ENCODE peak calls at places on chromosomes 5 and 9, in ten cellular contexts. N, P, G, T, C, A, V, M, L and I are unnamed samples.
A peak's percentile ranks its signal among the peaks of the same experiment; 100 is the strongest.

GRCh38 chr5:93274291-93274690 is 306.7 kb downstream of the NR2F1-AS1 start:
- DNase-seq in P (no peak), N (peak; percentile 52), L (peak; percentile 82), M (no peak), G (peak; percentile 82), C (no peak), V (peak; percentile 23), A (peak; percentile 35), T (peak; percentile 18), I (no peak)

GRCh38 chr5:111277061-111277460 is 52.9 kb downstream of the CAMK4 start:
- DNase-seq in C (no peak), G (no peak), V (no peak), L (peak; percentile 72), M (no peak), T (no peak), A (no peak), N (no peak), P (no peak), I (no peak)

GRCh38 chr5:80912479-80912878 is 47.7 kb upstream of the RASGRF2 start:
- DNase-seq in M (no peak), L (no peak), C (no peak), N (no peak), T (no peak), G (no peak), A (no peak), V (no peak), P (no peak), I (no peak)

GRCh38 chr5:146680846-146681585 is 165.0 kb upstream of the GPR151 start:
- DNase-seq in L (peak; percentile 31), G (no peak), A (no peak), N (peak; percentile 54), P (no peak), M (no peak), C (no peak), T (no peak), V (peak; percentile 37), I (no peak)

GRCh38 chr5:116494784-116495480 is 79.7 kb downstream of the SEMA6A start:
- DNase-seq in A (peak; percentile 18), V (no peak), P (no peak), T (no peak), N (peak; percentile 70), M (no peak), C (no peak), G (no peak), L (peak; percentile 15), I (no peak)

GRCh38 chr5:7586499-7586898 is 190.6 kb downstream of the ADCY2 start:
- DNase-seq in A (no peak), M (no peak), C (no peak), L (no peak), G (no peak), N (no peak), T (no peak), V (no peak), P (no peak), I (no peak)

GRCh38 chr9:13970018-13970417 is 343.9 kb downstream of the NFIB start:
- DNase-seq in V (no peak), L (peak; percentile 57), M (no peak), A (no peak), T (peak; percentile 30), P (no peak), C (no peak), G (peak; percentile 27), N (peak; percentile 22), I (no peak)

GRCh38 chr5:179293276-179293675 is 52.0 kb downstream of the ADAMTS2 start:
- DNase-seq in M (no peak), G (peak; percentile 45), L (peak; percentile 29), C (peak; percentile 23), N (no peak), A (no peak), P (no peak), T (peak; percentile 69), V (no peak), I (no peak)

GRCh38 chr9:130948266-130948665 is 9.2 kb upstream of the FIBCD1 start:
- DNase-seq in V (peak; percentile 88), A (no peak), N (peak; percentile 73), G (no peak), P (no peak), M (no peak), C (no peak), L (no peak), T (no peak), I (no peak)

GRCh38 chr9:35619800-35620158 is 1.6 kb upstream of the CD72 start:
- DNase-seq in G (no peak), T (no peak), A (no peak), M (no peak), L (no peak), P (no peak), V (no peak), C (no peak), N (no peak), I (no peak)

GRCh38 chr9:99411479-99412100 is 189.5 kb downstream of the SEC61B start:
- DNase-seq in G (no peak), A (peak; percentile 88), N (no peak), M (no peak), P (no peak), L (no peak), C (no peak), V (no peak), T (no peak), I (no peak)

GRCh38 chr5:38596997-38597396 is 40.6 kb upstream of the LIFR start:
- DNase-seq in P (no peak), A (no peak), V (no peak), T (no peak), G (no peak), M (no peak), N (no peak), C (no peak), L (no peak), I (no peak)

GRCh38 chr5:6492934-6493333 is 44.3 kb downstream of the UBE2QL1 start:
- DNase-seq in N (no peak), M (no peak), V (no peak), L (no peak), G (no peak), P (no peak), A (no peak), T (no peak), C (no peak), I (no peak)

GRCh38 chr9:131046581-131047202 is 37.7 kb downstream of the LAMC3 start:
- DNase-seq in L (peak; percentile 44), C (peak; percentile 45), P (peak; percentile 67), V (peak; percentile 39), T (peak; percentile 54), N (peak; percentile 58), M (no peak), A (peak; percentile 86), G (peak; percentile 68), I (no peak)

GRCh38 chr5:16894236-16895057 is 41.6 kb downstream of the MYO10 start:
- DNase-seq in A (peak; percentile 54), M (no peak), L (peak; percentile 98), G (peak; percentile 61), T (peak; percentile 80), C (no peak), V (peak; percentile 98), P (peak; percentile 62), N (peak; percentile 94), I (peak; percentile 80)

GRCh38 chr9:79889325-79889724 is 317.6 kb downstream of the TLE4 start:
- DNase-seq in A (no peak), N (no peak), V (no peak), C (no peak), T (no peak), L (no peak), G (no peak), M (no peak), P (no peak), I (no peak)

GRCh38 chr5:78533356-78533755 is 115.2 kb downstream of the LHFPL2 start:
- DNase-seq in C (no peak), M (no peak), A (no peak), G (peak; percentile 64), T (peak; percentile 61), V (no peak), P (no peak), L (no peak), N (peak; percentile 65), I (no peak)
- TF ChIP-seq CTCF in C (peak; percentile 28), M (no peak), A (peak; percentile 51), G (peak; percentile 46), T (peak; percentile 56), V (peak; percentile 41), P (no peak), L (peak; percentile 41), N (peak; percentile 57), I (peak; percentile 22)

DNA sequence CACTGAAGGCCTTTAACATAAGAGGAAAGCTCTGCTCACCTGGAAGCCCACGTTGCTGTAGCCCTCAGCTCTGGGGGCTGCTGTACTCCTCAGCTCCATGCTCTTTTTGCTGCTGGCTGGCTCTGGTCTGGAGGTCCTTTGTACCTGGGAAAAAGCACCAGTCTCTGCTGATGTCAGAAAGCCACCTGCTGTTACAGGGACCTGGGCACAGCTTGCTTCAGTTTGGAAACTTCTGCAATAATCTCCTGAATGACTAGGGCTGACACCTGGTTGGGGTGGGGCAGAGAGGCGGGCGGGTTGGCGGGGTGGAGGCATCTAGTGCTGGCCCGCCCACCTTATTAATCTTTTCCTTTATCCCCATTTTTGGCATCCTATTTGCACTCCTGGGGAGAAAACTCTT is at the start of gene SLC28A3:
- DNase-seq in V (peak; percentile 39), P (peak; percentile 29), C (no peak), L (no peak), A (no peak), G (no peak), T (no peak), N (peak; percentile 66), M (no peak), I (no peak)
- H3K4me3 ChIP-seq in V (no peak within 1 kb of the TSS), P (no peak within 1 kb of the TSS), C (no peak within 1 kb of the TSS), L (no peak within 1 kb of the TSS), A (no peak within 1 kb of the TSS), G (no peak within 1 kb of the TSS), T (no peak within 1 kb of the TSS), N (peak within 1 kb of the TSS; percentile 43), M (peak within 1 kb of the TSS; percentile 52), I (no peak within 1 kb of the TSS)

GRCh38 chr5:99715921-99716320 is 787.1 kb upstream of the CHD1 start:
- DNase-seq in L (no peak), T (no peak), P (no peak), M (no peak), N (no peak), C (no peak), V (no peak), A (no peak), G (no peak), I (no peak)
- TF ChIP-seq CTCF in L (no peak), T (no peak), P (no peak), M (no peak), N (no peak), C (no peak), V (no peak), A (no peak), G (no peak), I (no peak)

DNA sequence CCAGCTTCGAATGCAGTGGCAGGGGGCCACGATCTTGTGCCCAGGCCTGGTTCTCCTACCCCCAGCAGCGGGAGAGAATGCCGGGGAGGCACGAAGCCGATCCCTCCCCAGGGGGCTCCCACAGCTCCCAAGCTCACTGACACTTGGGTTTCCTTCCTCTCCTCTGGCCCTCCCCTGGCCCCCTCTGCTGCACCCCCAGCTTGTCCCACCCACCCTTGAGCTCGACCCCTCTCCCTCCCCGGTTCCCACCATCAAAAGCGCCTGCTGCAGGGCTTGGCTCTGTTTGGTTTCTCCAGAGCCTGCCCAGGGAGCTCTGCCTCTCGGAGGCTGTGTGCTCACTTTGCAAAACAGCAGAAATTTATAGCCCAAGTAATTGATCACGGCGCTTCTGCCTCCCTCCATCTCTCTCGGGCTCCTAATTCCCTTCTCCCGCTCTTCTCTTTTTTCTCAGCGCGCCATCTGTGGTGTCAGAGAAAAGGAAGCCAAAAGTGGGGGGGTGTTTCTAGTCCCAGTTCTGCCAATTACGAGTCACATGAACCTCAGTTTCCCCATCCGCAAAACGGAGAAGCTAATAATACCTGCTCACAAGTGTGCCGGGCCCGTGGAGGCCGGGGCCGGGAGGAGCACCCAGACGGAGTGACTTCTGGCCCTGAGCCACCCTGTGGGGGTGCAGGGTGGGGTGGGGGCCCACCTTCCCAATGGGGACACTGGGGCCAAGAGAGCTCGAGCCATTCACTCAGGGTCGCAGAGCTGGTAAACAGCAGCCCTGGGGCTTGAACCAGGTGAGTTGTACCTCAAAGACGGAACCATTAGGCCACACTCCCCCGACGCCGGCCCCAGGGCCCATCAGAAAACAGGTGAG is 141.2 kb upstream of the IER5L start:
- DNase-seq in C (peak; percentile 42), A (no peak), N (no peak), P (peak; percentile 23), V (no peak), L (no peak), T (no peak), G (no peak), M (peak; percentile 40), I (no peak)
- H3K4me3 ChIP-seq in C (no peak overlapping the region), A (no peak overlapping the region), N (no peak overlapping the region), P (no peak overlapping the region), V (no peak overlapping the region), L (no peak overlapping the region), T (no peak overlapping the region), G (no peak overlapping the region), M (no peak overlapping the region), I (no peak overlapping the region)